ENCODE peak calls at places on chromosomes 3 and 15, in nine cellular contexts. One of them, this sample, is unnamed.

GRCh38 chr3:11624704-11625375 is 18.9 kb downstream of the VGLL4 start:
- DNase-seq in SJSA1: no peak
- DNase-seq in activated T-cell treated with anti-CD3 and anti-CD28 coated beads, Interleukin-2, amount 50 U/mL, for 72 hours: peak
- DNase-seq in GM12865: no peak
- DNase-seq in ELF-1: no peak
- DNase-seq in skeletal muscle cell: no peak
- DNase-seq in left colon: no peak
- DNase-seq in EL: no peak
- DNase-seq in NB4: no peak
- DNase-seq in this sample: no peak

GRCh38 chr3:40680685-40681657 is 156.2 kb downstream of the ZNF621 start:
- DNase-seq in SJSA1: no peak
- DNase-seq in activated T-cell treated with anti-CD3 and anti-CD28 coated beads, Interleukin-2, amount 50 U/mL, for 72 hours: no peak
- DNase-seq in GM12865: peak
- DNase-seq in ELF-1: no peak
- DNase-seq in skeletal muscle cell: no peak
- DNase-seq in left colon: no peak
- DNase-seq in EL: no peak
- DNase-seq in NB4: no peak
- DNase-seq in this sample: no peak

GRCh38 chr3:159273608-159274007 is 471.8 kb downstream of the MFSD1 start:
- DNase-seq in SJSA1: no peak
- DNase-seq in activated T-cell treated with anti-CD3 and anti-CD28 coated beads, Interleukin-2, amount 50 U/mL, for 72 hours: peak
- DNase-seq in GM12865: peak
- DNase-seq in ELF-1: peak
- DNase-seq in skeletal muscle cell: no peak
- DNase-seq in left colon: peak
- DNase-seq in EL: peak
- DNase-seq in NB4: peak
- DNase-seq in this sample: peak

GRCh38 chr15:60733196-60733595 is 254.3 kb upstream of the ICE2 start:
- DNase-seq in SJSA1: no peak
- DNase-seq in activated T-cell treated with anti-CD3 and anti-CD28 coated beads, Interleukin-2, amount 50 U/mL, for 72 hours: peak
- DNase-seq in GM12865: no peak
- DNase-seq in ELF-1: no peak
- DNase-seq in skeletal muscle cell: no peak
- DNase-seq in left colon: no peak
- DNase-seq in EL: no peak
- DNase-seq in NB4: no peak
- DNase-seq in this sample: no peak

GRCh38 chr3:116002240-116002639 is 378.9 kb downstream of the GAP43 start:
- DNase-seq in SJSA1: no peak
- DNase-seq in activated T-cell treated with anti-CD3 and anti-CD28 coated beads, Interleukin-2, amount 50 U/mL, for 72 hours: no peak
- DNase-seq in GM12865: no peak
- DNase-seq in ELF-1: no peak
- DNase-seq in skeletal muscle cell: no peak
- DNase-seq in left colon: no peak
- DNase-seq in EL: no peak
- DNase-seq in NB4: no peak
- DNase-seq in this sample: no peak

GRCh38 chr3:184690236-184690883 is 21.5 kb downstream of the MAGEF1 start:
- DNase-seq in SJSA1: no peak
- DNase-seq in activated T-cell treated with anti-CD3 and anti-CD28 coated beads, Interleukin-2, amount 50 U/mL, for 72 hours: no peak
- DNase-seq in GM12865: no peak
- DNase-seq in ELF-1: no peak
- DNase-seq in skeletal muscle cell: no peak
- DNase-seq in left colon: no peak
- DNase-seq in EL: no peak
- DNase-seq in NB4: no peak
- DNase-seq in this sample: no peak

GRCh38 chr3:184807549-184807948 is 4.4 kb upstream of the VPS8 start:
- DNase-seq in SJSA1: no peak
- DNase-seq in activated T-cell treated with anti-CD3 and anti-CD28 coated beads, Interleukin-2, amount 50 U/mL, for 72 hours: no peak
- DNase-seq in GM12865: no peak
- DNase-seq in ELF-1: no peak
- DNase-seq in skeletal muscle cell: no peak
- DNase-seq in left colon: no peak
- DNase-seq in EL: no peak
- DNase-seq in NB4: no peak
- DNase-seq in this sample: no peak

GRCh38 chr3:128324911-128325592 is 141.6 kb downstream of the DNAJB8 start:
- DNase-seq in SJSA1: peak
- DNase-seq in activated T-cell treated with anti-CD3 and anti-CD28 coated beads, Interleukin-2, amount 50 U/mL, for 72 hours: no peak
- DNase-seq in GM12865: no peak
- DNase-seq in ELF-1: no peak
- DNase-seq in skeletal muscle cell: no peak
- DNase-seq in left colon: no peak
- DNase-seq in EL: no peak
- DNase-seq in NB4: no peak
- DNase-seq in this sample: no peak

GRCh38 chr3:61562042-61562809 is 855 bp downstream of the PTPRG start:
- DNase-seq in SJSA1: peak
- DNase-seq in activated T-cell treated with anti-CD3 and anti-CD28 coated beads, Interleukin-2, amount 50 U/mL, for 72 hours: no peak
- DNase-seq in GM12865: no peak
- DNase-seq in ELF-1: peak
- DNase-seq in skeletal muscle cell: no peak
- DNase-seq in left colon: peak
- DNase-seq in EL: peak
- DNase-seq in NB4: no peak
- DNase-seq in this sample: peak

GRCh38 chr3:184540777-184541681 is 20.6 kb upstream of the EPHB3 start:
- DNase-seq in SJSA1: no peak
- DNase-seq in activated T-cell treated with anti-CD3 and anti-CD28 coated beads, Interleukin-2, amount 50 U/mL, for 72 hours: peak
- DNase-seq in GM12865: peak
- DNase-seq in ELF-1: peak
- DNase-seq in skeletal muscle cell: no peak
- DNase-seq in left colon: peak
- DNase-seq in EL: peak
- DNase-seq in NB4: peak
- DNase-seq in this sample: no peak

GRCh38 chr15:88426304-88426703 is 40.9 kb downstream of the MRPL46 start:
- DNase-seq in SJSA1: no peak
- DNase-seq in activated T-cell treated with anti-CD3 and anti-CD28 coated beads, Interleukin-2, amount 50 U/mL, for 72 hours: no peak
- DNase-seq in GM12865: no peak
- DNase-seq in ELF-1: no peak
- DNase-seq in skeletal muscle cell: no peak
- DNase-seq in left colon: no peak
- DNase-seq in EL: no peak
- DNase-seq in NB4: no peak
- DNase-seq in this sample: no peak

GRCh38 chr3:2198880-2199279 is 100.2 kb downstream of the CNTN4 start:
- DNase-seq in SJSA1: no peak
- DNase-seq in activated T-cell treated with anti-CD3 and anti-CD28 coated beads, Interleukin-2, amount 50 U/mL, for 72 hours: no peak
- DNase-seq in GM12865: no peak
- DNase-seq in ELF-1: no peak
- DNase-seq in skeletal muscle cell: no peak
- DNase-seq in left colon: no peak
- DNase-seq in EL: no peak
- DNase-seq in NB4: no peak
- DNase-seq in this sample: no peak

GRCh38 chr3:126352476-126353454 is 4.4 kb downstream of the KLF15 start:
- DNase-seq in SJSA1: no peak
- DNase-seq in activated T-cell treated with anti-CD3 and anti-CD28 coated beads, Interleukin-2, amount 50 U/mL, for 72 hours: no peak
- DNase-seq in GM12865: no peak
- DNase-seq in ELF-1: no peak
- DNase-seq in skeletal muscle cell: peak
- DNase-seq in left colon: no peak
- DNase-seq in EL: peak
- DNase-seq in NB4: peak
- DNase-seq in this sample: no peak

GRCh38 chr3:187745201-187746058 is at the start of gene BCL6:
- DNase-seq in SJSA1: peak
- DNase-seq in activated T-cell treated with anti-CD3 and anti-CD28 coated beads, Interleukin-2, amount 50 U/mL, for 72 hours: peak
- DNase-seq in GM12865: peak
- DNase-seq in ELF-1: peak
- DNase-seq in skeletal muscle cell: peak
- DNase-seq in left colon: peak
- DNase-seq in EL: peak
- DNase-seq in NB4: peak
- DNase-seq in this sample: peak

GRCh38 chr15:41795996-41796395 is 21.7 kb downstream of the MAPKBP1 start:
- DNase-seq in SJSA1: no peak
- DNase-seq in activated T-cell treated with anti-CD3 and anti-CD28 coated beads, Interleukin-2, amount 50 U/mL, for 72 hours: no peak
- DNase-seq in GM12865: no peak
- DNase-seq in ELF-1: no peak
- DNase-seq in skeletal muscle cell: no peak
- DNase-seq in left colon: no peak
- DNase-seq in EL: no peak
- DNase-seq in NB4: no peak
- DNase-seq in this sample: no peak